ENCODE peak calls at places on chromosome 10, in four cellular contexts. F is ascending aorta, V is fibroblast of lung, W is WERI-Rb-1. K is an unnamed sample.

GRCh38 chr10:1329622-1330021 is 273.4 kb downstream of the WDR37 start:
- DNase-seq in F (no peak), V (no peak), W (no peak), K (no peak)

GRCh38 chr10:36650274-36650673 is 475.1 kb upstream of the ANKRD30A start:
- DNase-seq in F (no peak), V (no peak), W (no peak), K (no peak)

GRCh38 chr10:2278391-2278790 is 541.1 kb upstream of the ADARB2 start:
- DNase-seq in F (no peak), V (no peak), W (no peak), K (no peak)

GRCh38 chr10:99529483-99530107 is 3.1 kb upstream of the NKX2-3 start:
- DNase-seq in F (no peak), V (no peak), W (no peak), K (no peak)

GRCh38 chr10:62224606-62225005 is 44.0 kb downstream of the RTKN2 start:
- DNase-seq in F (no peak), V (peak; percentile 92), W (no peak), K (no peak)

GRCh38 chr10:50536617-50537252 is 87.0 kb downstream of the SGMS1 start:
- DNase-seq in F (no peak), V (peak; percentile 61), W (no peak), K (no peak)

GRCh38 chr10:71966046-71967004 is 2.1 kb downstream of the CHST3 start:
- DNase-seq in F (no peak), V (peak; percentile 81), W (no peak), K (no peak)

GRCh38 chr10:33947563-33947962 is 613.1 kb upstream of the NRP1 start:
- DNase-seq in F (no peak), V (no peak), W (no peak), K (no peak)

GRCh38 chr10:119783665-119784027 is 57.8 kb downstream of the INPP5F start:
- DNase-seq in F (no peak), V (no peak), W (no peak), K (no peak)

GRCh38 chr10:67836491-67836890 is 1.5 kb downstream of the DNAJC12 start:
- DNase-seq in F (no peak), V (no peak), W (no peak), K (no peak)

GRCh38 chr10:21347043-21347799 is 178.3 kb downstream of the SKIDA1 start:
- DNase-seq in F (no peak), V (no peak), W (no peak), K (no peak)

GRCh38 chr10:110388682-110389052 is 83.9 kb upstream of the SMNDC1 start:
- DNase-seq in F (no peak), V (no peak), W (peak; percentile 79), K (no peak)
- TF ChIP-seq CTCF in F (no peak), V (peak; percentile 36), W (peak; percentile 58), K (no peak)

DNA sequence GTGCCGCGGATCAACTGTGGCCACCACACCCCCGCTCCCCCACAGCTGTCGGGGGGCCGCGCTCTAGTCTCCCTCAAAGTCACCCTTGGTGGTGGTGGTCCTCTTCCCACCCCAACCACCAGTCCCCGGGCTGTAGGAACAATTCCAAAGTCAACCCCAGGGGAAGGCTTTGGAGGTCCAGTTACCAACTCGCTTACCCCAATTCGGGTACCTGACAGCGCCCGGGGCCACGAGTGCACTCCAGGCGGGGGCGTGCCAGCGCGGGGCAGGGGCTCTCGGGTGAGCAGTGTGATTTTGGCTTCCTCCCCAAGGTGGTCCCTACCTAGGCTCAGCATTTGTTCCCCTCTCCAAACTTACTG is 584 bp upstream of the ZMIZ1 start:
- DNase-seq in F (no peak), V (no peak), W (no peak), K (no peak)
- TF ChIP-seq CTCF in F (peak; percentile 18), V (peak; percentile 2), W (peak; percentile 27), K (no peak)

GRCh38 chr10:80459047-80459865 is 5.1 kb downstream of the TSPAN14 start:
- DNase-seq in F (peak; percentile 34), V (peak; percentile 88), W (peak; percentile 20), K (peak; percentile 58)
- TF ChIP-seq CTCF in F (no peak), V (no peak), W (no peak), K (no peak)

GRCh38 chr10:64859911-64860310 is 1338.7 kb downstream of the REEP3 start:
- DNase-seq in F (no peak), V (no peak), W (no peak), K (no peak)
- TF ChIP-seq CTCF in F (no peak), V (no peak), W (no peak), K (no peak)

GRCh38 chr10:110376021-110376773 is 71.5 kb upstream of the SMNDC1 start:
- DNase-seq in F (no peak), V (no peak), W (no peak), K (no peak)
- TF ChIP-seq CTCF in F (no peak), V (no peak), W (peak; percentile 18), K (no peak)

GRCh38 chr10:113521482-113521795 is 31.4 kb upstream of the HABP2 start:
- DNase-seq in F (no peak), V (no peak), W (no peak), K (no peak)
- TF ChIP-seq CTCF in F (no peak), V (no peak), W (no peak), K (no peak)

GRCh38 chr10:94631077-94631476 is 52.5 kb upstream of the CYP2C18 start:
- DNase-seq in F (no peak), V (no peak), W (no peak), K (no peak)
- TF ChIP-seq CTCF in F (no peak), V (no peak), W (no peak), K (no peak)